ENCODE peak calls at places on chromosomes 13 and 19, in ten cellular contexts. B is transverse colon, C is upper lobe of left lung, X is suprapubic skin, O is ovary, W is H1, P is HepG2, Q is A549, J is esophagus muscularis mucosa, N is tibial nerve. E is an unnamed sample.

GRCh38 chr13:48527955-48528354 is 4.9 kb downstream of the RCBTB2 start:
- DNase-seq in W (no peak), O (no peak), J (no peak), N (no peak), Q (no peak), B (no peak), P (no peak), X (no peak), C (no peak), E (no peak)

GRCh38 chr13:98144501-98145350 is 1.8 kb downstream of the FARP1 start:
- DNase-seq in B (no peak), C (peak), Q (peak), J (no peak), N (no peak), O (no peak), P (peak), X (no peak), W (no peak), E (no peak)

GRCh38 chr19:56116606-56117005 is 4.5 kb downstream of the ZNF787 start:
- DNase-seq in W (no peak), C (no peak), X (no peak), N (no peak), B (no peak), J (no peak), O (no peak), Q (no peak), P (no peak), E (no peak)

GRCh38 chr19:3270908-3271307 is 46.4 kb downstream of the CELF5 start:
- DNase-seq in B (no peak), X (no peak), J (no peak), N (no peak), P (peak), W (no peak), C (no peak), Q (peak), O (no peak), E (no peak)

GRCh38 chr13:43884221-43884620 is 4.5 kb downstream of the LACC1 start:
- DNase-seq in N (no peak), B (no peak), X (no peak), C (no peak), Q (no peak), W (no peak), P (no peak), O (no peak), J (no peak), E (no peak)

GRCh38 chr19:4443966-4444764 is 13.4 kb downstream of the UBXN6 start:
- DNase-seq in X (no peak), Q (no peak), P (no peak), O (no peak), W (no peak), C (no peak), B (no peak), J (no peak), N (no peak), E (no peak)

GRCh38 chr13:77980592-77980991 is 62.0 kb upstream of the EDNRB start:
- DNase-seq in X (no peak), O (no peak), C (peak), J (no peak), P (no peak), B (no peak), N (no peak), Q (peak), W (no peak), E (no peak)

GRCh38 chr19:38721977-38722773 is 22.1 kb downstream of the CAPN12 start:
- DNase-seq in W (no peak), N (peak), P (peak), J (no peak), C (no peak), O (no peak), B (no peak), Q (no peak), X (no peak), E (peak)

GRCh38 chr13:66811445-66811844 is 418.7 kb downstream of the PCDH9 start:
- DNase-seq in P (no peak), Q (no peak), X (no peak), N (no peak), O (no peak), W (no peak), C (no peak), B (no peak), J (no peak), E (no peak)

GRCh38 chr19:32924200-32924599 is 47.6 kb downstream of the CEP89 start:
- DNase-seq in X (no peak), O (no peak), J (no peak), P (no peak), N (no peak), W (no peak), Q (peak), C (no peak), B (peak), E (no peak)
- H3K4me3 ChIP-seq in X (no peak), O (no peak), J (no peak), P (no peak), N (no peak), W (no peak), Q (no peak), C (no peak), B (no peak), E (no peak)

GRCh38 chr13:113208424-113209335 is at the start of gene PCID2:
- DNase-seq in Q (peak), P (peak), W (peak), N (peak), O (peak), C (peak), B (peak), J (peak), X (peak), E (peak)
- TF ChIP-seq POLR2A in Q (peak), P (peak), W (peak), N (peak), O (peak), C (peak), B (peak), J (peak), X (peak), E (no peak)

DNA sequence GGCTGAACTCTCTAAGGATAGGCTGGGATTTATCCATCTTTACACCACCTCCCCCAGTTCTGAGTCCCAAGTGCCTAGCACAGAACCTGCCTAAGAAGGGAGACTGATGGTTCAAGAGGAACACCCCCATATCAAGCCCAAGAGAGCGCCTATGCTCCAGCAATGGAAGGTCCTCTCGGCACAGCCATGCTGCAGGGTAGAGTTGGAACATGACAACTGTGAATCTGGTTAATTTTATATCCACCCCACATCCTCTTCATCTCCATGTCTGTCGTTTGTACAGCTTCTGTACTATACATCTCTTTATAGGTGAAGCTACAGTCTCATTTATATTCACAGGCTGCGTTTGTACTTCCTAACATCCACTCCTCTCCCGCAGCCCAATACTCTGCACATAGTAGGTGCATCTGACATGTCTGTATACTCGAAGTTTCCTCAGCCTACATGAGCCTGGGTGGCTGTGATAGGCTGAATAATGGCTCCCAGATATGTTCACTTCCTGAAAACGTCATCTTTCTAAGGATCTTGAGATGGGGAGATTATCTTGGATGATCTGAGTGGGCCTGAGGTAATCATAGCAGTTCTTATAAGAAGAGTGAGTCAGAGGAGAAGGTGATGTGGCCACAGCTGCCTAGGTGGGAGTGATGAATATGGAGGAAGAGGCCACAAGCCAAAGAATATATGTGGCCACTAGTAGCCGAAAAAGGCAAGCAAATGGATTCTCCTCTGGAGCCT is 84.1 kb downstream of the AKAP11 start:
- DNase-seq in X (no peak), B (no peak), O (no peak), W (no peak), N (no peak), C (no peak), J (peak), P (no peak), Q (no peak), E (no peak)
- TF ChIP-seq EP300 in X (no peak), B (no peak), O (no peak), W (no peak), N (no peak), C (no peak), J (no peak), P (no peak), Q (no peak), E (no peak)

GRCh38 chr19:53865523-53865917 is 2.2 kb upstream of the MYADM start:
- DNase-seq in C (no peak), W (no peak), Q (no peak), X (no peak), N (no peak), P (peak), B (no peak), O (no peak), J (no peak), E (no peak)
- H3K4me3 ChIP-seq in C (peak), W (peak), Q (peak), X (peak), N (no peak), P (peak), B (no peak), O (no peak), J (peak), E (no peak)

GRCh38 chr19:5903502-5904301 is at the start of gene NDUFA11:
- DNase-seq in Q (peak), J (peak), O (peak), P (peak), N (peak), B (peak), X (peak), W (peak), C (peak), E (peak)
- TF ChIP-seq POLR2A in Q (peak), J (peak), O (peak), P (peak), N (peak), B (peak), X (peak), W (peak), C (peak), E (no peak)

GRCh38 chr19:592101-592500 is 2.4 kb downstream of the HCN2 start:
- DNase-seq in W (no peak), J (no peak), Q (no peak), O (no peak), B (no peak), P (no peak), X (no peak), N (no peak), C (no peak), E (no peak)

GRCh38 chr19:591099-591958 is 1.6 kb downstream of the HCN2 start:
- DNase-seq in C (no peak), O (no peak), X (no peak), Q (no peak), W (no peak), J (no peak), N (no peak), P (no peak), B (no peak), E (no peak)

GRCh38 chr19:589693-590395 is at the start of gene HCN2:
- DNase-seq in N (no peak), B (no peak), O (no peak), X (no peak), J (no peak), Q (no peak), C (no peak), W (no peak), P (no peak), E (no peak)

GRCh38 chr19:590396-590745 is 690 bp downstream of the HCN2 start:
- DNase-seq in W (no peak), C (no peak), O (no peak), Q (no peak), N (no peak), P (no peak), X (no peak), J (no peak), B (no peak), E (no peak)

DNA sequence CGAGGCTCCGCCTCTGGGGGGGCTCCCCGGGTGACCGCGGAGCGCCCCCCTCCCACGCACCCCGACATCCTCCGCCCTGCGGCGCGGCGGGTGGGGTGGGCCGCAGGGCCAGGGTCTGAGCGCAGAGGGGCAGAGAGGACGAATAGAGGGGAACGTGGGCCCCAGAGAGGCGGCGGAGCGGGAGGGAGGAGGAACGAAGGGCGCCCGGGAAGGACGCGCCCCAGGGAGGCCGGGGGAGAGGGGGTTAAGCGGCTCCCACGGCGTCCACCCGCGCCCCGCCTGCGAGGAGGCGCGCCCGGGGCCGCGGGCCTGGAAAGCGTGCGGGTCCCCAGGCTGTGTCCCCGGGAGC is 1.0 kb downstream of the HCN2 start:
- DNase-seq in C (no peak), X (no peak), O (no peak), P (no peak), B (no peak), J (no peak), N (no peak), Q (no peak), W (no peak), E (no peak)
- TF ChIP-seq EP300 in C (no peak), X (no peak), O (no peak), P (no peak), B (no peak), J (no peak), N (no peak), Q (no peak), W (no peak), E (no peak)

E was measured in stomach.